ENCODE peak calls at places on chromosomes 2 and 18, in six cellular contexts. O is NCI-H510A, G is ACHN, K is NCI-H1092 treated with DMSO at 0.1 percent for 48 hours, P is KBM-7, A is caudate nucleus. U is an unnamed sample.

GRCh38 chr18:53625997-53626599 is 598.4 kb downstream of the MBD2 start:
- DNase-seq in O (no peak), G (no peak), K (no peak), P (no peak), A (no peak), U (no peak)

GRCh38 chr2:29628882-29629281 is 292.5 kb downstream of the ALK start:
- DNase-seq in O (no peak), G (no peak), K (peak), P (no peak), A (no peak), U (no peak)

GRCh38 chr2:64837925-64838641 is 151.1 kb upstream of the SLC1A4 start:
- DNase-seq in O (no peak), G (peak), K (no peak), P (peak), A (no peak), U (no peak)

GRCh38 chr2:142682528-142682927 is 194.9 kb upstream of the KYNU start:
- DNase-seq in O (no peak), G (peak), K (no peak), P (peak), A (no peak), U (no peak)

GRCh38 chr2:153163055-153163454 is 315.5 kb downstream of the RPRM start:
- DNase-seq in O (peak), G (peak), K (peak), P (peak), A (no peak), U (peak)

GRCh38 chr2:76281176-76281841 is 570.6 kb upstream of the GCFC2 start:
- DNase-seq in O (no peak), G (no peak), K (no peak), P (no peak), A (no peak), U (peak)

GRCh38 chr18:75202976-75203375 is 6.0 kb downstream of the PTGR3 start:
- DNase-seq in O (no peak), G (no peak), K (no peak), P (no peak), A (no peak), U (no peak)

GRCh38 chr2:66455490-66455889 is 20.6 kb downstream of the MEIS1 start:
- DNase-seq in O (no peak), G (no peak), K (no peak), P (no peak), A (no peak), U (no peak)

GRCh38 chr18:33849731-33850130 is 271.7 kb downstream of the ASXL3 start:
- DNase-seq in O (no peak), G (no peak), K (no peak), P (no peak), A (no peak), U (no peak)

GRCh38 chr2:160229591-160229990 is 29.5 kb upstream of the ITGB6 start:
- DNase-seq in O (no peak), G (peak), K (no peak), P (no peak), A (no peak), U (no peak)

GRCh38 chr2:110876167-110876999 is 144.0 kb downstream of the ACOXL start:
- DNase-seq in O (no peak), G (no peak), K (no peak), P (no peak), A (no peak), U (no peak)

GRCh38 chr2:207746131-207746530 is 23.6 kb downstream of the FZD5 start:
- DNase-seq in O (no peak), G (peak), K (peak), P (peak), A (peak), U (peak)

GRCh38 chr2:20596973-20597867 is 53.7 kb downstream of the HS1BP3 start:
- DNase-seq in O (no peak), G (no peak), K (no peak), P (no peak), A (no peak), U (no peak)

GRCh38 chr2:77095096-77095495 is 427.1 kb downstream of the LRRTM4 start:
- DNase-seq in O (no peak), G (no peak), K (no peak), P (no peak), A (no peak), U (no peak)

GRCh38 chr2:190050001-190050400 is 12.5 kb downstream of the MSTN start:
- DNase-seq in O (no peak), G (no peak), K (no peak), P (no peak), A (no peak), U (no peak)

GRCh38 chr18:49362431-49362830 is 98.0 kb downstream of the DYM start:
- DNase-seq in O (no peak), G (no peak), K (no peak), P (no peak), A (no peak), U (no peak)

GRCh38 chr2:95317665-95318425 is 20.7 kb downstream of the KCNIP3 start:
- DNase-seq in O (no peak), G (no peak), K (no peak), P (no peak), A (no peak), U (no peak)

GRCh38 chr2:170928036-170928823 is 823 bp upstream of the GORASP2 start:
- DNase-seq in O (peak), G (no peak), K (peak), P (peak), A (no peak), U (no peak)

GRCh38 chr18:75474332-75474731 is 46.8 kb upstream of the SMIM21 start:
- DNase-seq in O (no peak), G (no peak), K (no peak), P (no peak), A (no peak), U (no peak)

GRCh38 chr2:155250800-155251199 is 552.3 kb downstream of the KCNJ3 start:
- DNase-seq in O (no peak), G (peak), K (peak), P (peak), A (no peak), U (peak)

GRCh38 chr2:109318150-109318948 is 189.3 kb downstream of the SH3RF3 start:
- DNase-seq in O (no peak), G (no peak), K (peak), P (no peak), A (peak), U (no peak)

GRCh38 chr2:71691747-71692455 is 238.5 kb downstream of the DYSF start:
- DNase-seq in O (no peak), G (no peak), K (no peak), P (no peak), A (no peak), U (no peak)

GRCh38 chr2:27622921-27623384 is 5.9 kb downstream of the CCDC121 start:
- DNase-seq in O (no peak), G (peak), K (no peak), P (no peak), A (no peak), U (no peak)

GRCh38 chr2:5697554-5697953 is 5.4 kb downstream of the SOX11 start:
- DNase-seq in O (no peak), G (peak), K (peak), P (no peak), A (no peak), U (peak)

GRCh38 chr2:15737314-15738224 is 145.9 kb downstream of the DDX1 start:
- DNase-seq in O (no peak), G (no peak), K (no peak), P (no peak), A (no peak), U (no peak)

GRCh38 chr2:214542251-214542650 is 131.4 kb downstream of the VWC2L start:
- DNase-seq in O (no peak), G (no peak), K (no peak), P (no peak), A (no peak), U (no peak)

GRCh38 chr2:11560806-11561205 is 27.0 kb downstream of the GREB1 start:
- DNase-seq in O (no peak), G (no peak), K (no peak), P (no peak), A (no peak), U (peak)